ENCODE peak calls at places on chromosomes 4 and X, in six cellular contexts. A is transverse colon, D is HCT116, K is body of pancreas, X is heart right ventricle, N is uterus. B is an unnamed sample.

GRCh38 chr4:129972257-129972656 is 876.3 kb downstream of the C4orf33 start:
- DNase-seq in A (no peak), D (peak), K (no peak), X (no peak), N (no peak), B (no peak)

GRCh38 chr4:2587215-2587823 is 50.9 kb downstream of the FAM193A start:
- DNase-seq in A (no peak), D (no peak), K (no peak), X (no peak), N (no peak), B (no peak)

GRCh38 chr4:156505341-156505955 is 466.2 kb downstream of the PDGFC start:
- DNase-seq in A (no peak), D (no peak), K (no peak), X (no peak), N (no peak), B (no peak)

GRCh38 chr4:4914965-4915845 is 55.7 kb downstream of the MSX1 start:
- DNase-seq in A (no peak), D (no peak), K (no peak), X (no peak), N (no peak), B (no peak)

GRCh38 chrX:150257348-150258175 is 105.6 kb upstream of the MAMLD1 start:
- DNase-seq in A (no peak), D (no peak), K (no peak), X (no peak), N (no peak), B (no peak)

GRCh38 chr4:146202665-146203064 is 11.7 kb upstream of the REELD1 start:
- DNase-seq in A (no peak), D (no peak), K (no peak), X (no peak), N (no peak), B (no peak)

GRCh38 chr4:98747659-98748091 is 89.3 kb upstream of the TSPAN5 start:
- DNase-seq in A (peak), D (peak), K (no peak), X (no peak), N (no peak), B (no peak)

GRCh38 chr4:98113005-98113404 is 30.3 kb downstream of the STPG2 start:
- DNase-seq in A (no peak), D (peak), K (no peak), X (no peak), N (no peak), B (no peak)

GRCh38 chr4:60134106-60134505 is 1066.0 kb upstream of the ADGRL3 start:
- DNase-seq in A (no peak), D (no peak), K (no peak), X (no peak), N (no peak), B (no peak)

GRCh38 chr4:57154926-57155325 is 44.7 kb upstream of the IGFBP7 start:
- DNase-seq in A (no peak), D (no peak), K (no peak), X (no peak), N (no peak), B (no peak)

GRCh38 chrX:45788941-45789348 is 588.3 kb upstream of the DIPK2B start:
- DNase-seq in A (no peak), D (no peak), K (no peak), X (peak), N (peak), B (no peak)

GRCh38 chr4:94665500-94666398 is 92.0 kb upstream of the BMPR1B start:
- DNase-seq in A (no peak), D (no peak), K (no peak), X (no peak), N (no peak), B (no peak)

GRCh38 chrX:26918633-26919032 is 544.5 kb downstream of the PPP4R3C start:
- DNase-seq in A (no peak), D (peak), K (no peak), X (no peak), N (no peak), B (no peak)

GRCh38 chr4:141645611-141646340 is 9.4 kb downstream of the IL15 start:
- DNase-seq in A (no peak), D (no peak), K (no peak), X (no peak), N (no peak), B (no peak)

GRCh38 chr4:87843936-87844335 is 11.2 kb downstream of the MEPE start:
- DNase-seq in A (no peak), D (no peak), K (no peak), X (no peak), N (no peak), B (no peak)

GRCh38 chrX:134692990-134693389 is 34.7 kb upstream of the PLAC1 start:
- DNase-seq in A (no peak), D (no peak), K (no peak), X (no peak), N (no peak), B (no peak)

GRCh38 chr4:2570036-2570435 is 33.6 kb downstream of the FAM193A start:
- DNase-seq in A (no peak), D (no peak), K (no peak), X (no peak), N (no peak), B (no peak)

GRCh38 chrX:144335402-144335801 is 451.5 kb downstream of the UBE2NL start:
- DNase-seq in A (no peak), D (no peak), K (no peak), X (no peak), N (no peak), B (no peak)

GRCh38 chrX:129404670-129405008 is 118.7 kb downstream of the SMARCA1 start:
- DNase-seq in A (no peak), D (no peak), K (no peak), X (no peak), N (no peak), B (no peak)

GRCh38 chr4:184408711-184409081 is 65.7 kb downstream of the IRF2 start:
- DNase-seq in A (no peak), D (no peak), K (no peak), X (no peak), N (no peak), B (no peak)

GRCh38 chr4:124178449-124179021 is 534.0 kb downstream of the ANKRD50 start:
- DNase-seq in A (no peak), D (no peak), K (no peak), X (no peak), N (no peak), B (no peak)

GRCh38 chr4:173270312-173271027 is 63.7 kb downstream of the HMGB2 start:
- DNase-seq in A (no peak), D (no peak), K (no peak), X (no peak), N (no peak), B (no peak)

GRCh38 chr4:26803462-26803861 is 57.2 kb upstream of the STIM2 start:
- DNase-seq in A (no peak), D (no peak), K (no peak), X (no peak), N (no peak), B (no peak)

GRCh38 chr4:4394644-4395043 is 7.7 kb downstream of the NSG1 start:
- DNase-seq in A (no peak), D (no peak), K (no peak), X (no peak), N (no peak), B (no peak)

GRCh38 chr4:165355900-165356300 is 22.9 kb upstream of the CPE start:
- DNase-seq in A (no peak), D (peak), K (no peak), X (no peak), N (peak), B (no peak)

GRCh38 chr4:6942238-6942800 is 32.7 kb downstream of the TBC1D14 start:
- DNase-seq in A (no peak), D (peak), K (no peak), X (no peak), N (peak), B (no peak)

GRCh38 chr4:69858683-69859082 is 1.3 kb downstream of the SULT1E1 start:
- DNase-seq in A (no peak), D (no peak), K (peak), X (no peak), N (no peak), B (no peak)

DNA sequence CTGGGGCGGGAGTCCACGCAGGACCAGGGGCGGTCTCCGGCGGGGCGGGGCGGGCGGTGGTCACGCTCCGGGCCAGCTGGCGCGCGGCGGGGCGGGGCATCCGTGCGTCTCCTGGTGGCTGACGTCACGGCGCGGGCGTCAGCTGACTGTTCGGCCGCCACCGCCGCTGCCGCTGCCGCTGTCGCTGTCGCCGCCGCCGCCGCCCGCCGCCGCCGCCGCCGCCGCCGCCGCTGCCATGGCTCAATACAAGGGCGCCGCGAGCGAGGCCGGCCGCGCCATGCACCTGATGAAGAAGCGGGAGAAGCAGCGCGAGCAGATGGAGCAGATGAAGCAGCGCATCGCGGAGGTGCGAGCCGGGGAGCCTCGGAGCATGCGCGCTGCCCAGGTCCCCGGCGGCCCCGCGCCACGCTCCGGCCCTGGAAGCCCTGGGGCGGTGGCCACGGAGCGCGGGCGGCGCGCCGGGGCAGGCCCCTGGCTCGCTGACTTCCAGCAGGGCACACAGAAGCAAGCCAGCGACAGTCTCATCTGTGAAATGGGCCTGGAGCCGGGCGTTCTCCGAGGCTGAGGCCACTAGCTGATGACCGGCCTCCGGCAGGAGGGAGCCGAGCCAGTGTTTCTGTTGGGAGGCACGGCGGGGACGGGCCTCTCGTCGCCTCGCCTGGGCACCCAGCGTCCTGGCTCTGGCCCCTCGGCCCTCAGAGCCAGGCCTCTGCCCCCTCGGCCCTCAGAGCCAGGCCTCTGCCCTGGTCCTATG is at the start of gene FAM50A:
- DNase-seq in A (peak), D (no peak), K (peak), X (peak), N (peak), B (peak)
- H3K27ac ChIP-seq in A (peak), D (peak), K (peak), X (peak), N (peak), B (peak)

GRCh38 chr4:41622816-41623215 is 84.9 kb downstream of the LIMCH1 start:
- DNase-seq in A (no peak), D (no peak), K (no peak), X (no peak), N (no peak), B (peak)
- H3K27ac ChIP-seq in A (no peak), D (no peak), K (no peak), X (peak), N (no peak), B (peak)

DNA sequence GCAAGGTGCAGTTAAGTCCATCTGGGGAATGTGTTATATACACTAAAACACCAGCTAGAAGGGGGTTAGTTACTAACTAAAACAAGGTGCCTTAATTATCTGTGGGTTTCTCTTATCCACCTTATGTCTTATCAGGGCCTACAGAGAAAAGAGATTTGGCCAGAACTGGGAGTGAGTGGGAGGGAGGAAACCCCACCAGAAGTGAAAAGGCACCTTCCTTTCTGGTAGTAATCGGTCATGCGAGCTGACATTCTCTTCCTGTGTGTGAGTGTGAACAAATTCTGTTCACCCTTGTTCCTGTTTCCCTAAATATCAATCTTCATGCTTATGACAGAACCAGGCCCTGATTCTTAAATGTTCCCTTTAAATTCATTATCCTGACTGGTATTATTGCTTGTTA is 43.5 kb downstream of the SRPX2 start:
- DNase-seq in A (no peak), D (no peak), K (no peak), X (no peak), N (no peak), B (no peak)
- H3K27ac ChIP-seq in A (no peak), D (no peak), K (no peak), X (no peak), N (peak), B (no peak)

GRCh38 chr4:102817021-102817605 is 10.2 kb downstream of the UBE2D3 start:
- DNase-seq in A (no peak), D (no peak), K (no peak), X (no peak), N (no peak), B (no peak)
- H3K27ac ChIP-seq in A (no peak), D (no peak), K (no peak), X (no peak), N (no peak), B (no peak)

GRCh38 chr4:139844459-139845036 is 178.9 kb downstream of the MGST2 start:
- DNase-seq in A (no peak), D (no peak), K (no peak), X (no peak), N (no peak), B (no peak)

GRCh38 chr4:139849219-139849618 is 183.6 kb downstream of the MGST2 start:
- DNase-seq in A (no peak), D (no peak), K (no peak), X (no peak), N (no peak), B (no peak)

GRCh38 chr4:139851133-139851532 is 185.5 kb downstream of the MGST2 start:
- DNase-seq in A (no peak), D (no peak), K (no peak), X (no peak), N (no peak), B (no peak)

GRCh38 chr4:139845481-139846093 is 180.0 kb downstream of the MGST2 start:
- DNase-seq in A (no peak), D (no peak), K (no peak), X (no peak), N (no peak), B (no peak)

DNA sequence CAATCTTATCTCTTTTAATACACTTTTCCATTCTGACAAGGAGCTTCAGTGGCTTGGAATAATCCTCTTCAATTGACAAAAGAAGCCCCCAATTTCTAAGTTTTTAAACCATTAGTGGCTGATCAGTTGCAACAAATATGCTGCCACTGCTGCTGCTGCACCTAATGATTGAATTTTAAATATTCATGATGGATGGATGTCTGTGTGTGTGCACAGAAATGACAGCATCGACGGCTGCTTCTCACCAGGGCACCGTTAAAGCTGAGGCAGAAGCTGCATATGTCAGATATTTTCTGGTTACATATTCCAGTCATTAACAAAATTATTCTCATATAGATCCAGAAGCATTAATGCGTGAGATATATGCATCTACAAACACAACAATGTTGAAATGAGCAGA is 182.4 kb downstream of the MGST2 start:
- DNase-seq in A (no peak), D (no peak), K (no peak), X (no peak), N (no peak), B (no peak)
- H3K27ac ChIP-seq in A (no peak), D (no peak), K (no peak), X (no peak), N (no peak), B (no peak)